ENCODE peak calls at places on chromosomes 11 and 22, in four cellular contexts. One of them, this sample, is unnamed. For H3K27me3 and H3K4me1, the result is how much of the 10 kb centered on the place peaks cover.

GRCh38 chr22:23681026-23681809 is 9.6 kb upstream of the RGL4 start:
- DNase-seq in upper lobe of right lung: peak
- DNase-seq in GM23338: no peak
- DNase-seq in CD8-positive, alpha-beta T cell: no peak
- DNase-seq in this sample: no peak

GRCh38 chr22:26890870-26891269 is 233.5 kb downstream of the MIAT start:
- DNase-seq in upper lobe of right lung: no peak
- DNase-seq in CD8-positive, alpha-beta T cell: no peak
- DNase-seq in GM23338: peak
- DNase-seq in this sample: no peak

GRCh38 chr11:17439316-17439782 is 37.3 kb downstream of the ABCC8 start:
- DNase-seq in upper lobe of right lung: no peak
- DNase-seq in GM23338: peak
- DNase-seq in CD8-positive, alpha-beta T cell: no peak
- DNase-seq in this sample: no peak

GRCh38 chr11:90465553-90465952 is 242.7 kb upstream of the CHORDC1 start:
- DNase-seq in GM23338: no peak
- DNase-seq in CD8-positive, alpha-beta T cell: no peak
- DNase-seq in upper lobe of right lung: no peak
- DNase-seq in this sample: no peak

GRCh38 chr11:111310088-111310487 is 11.7 kb downstream of the POU2AF3 start:
- DNase-seq in CD8-positive, alpha-beta T cell: no peak
- DNase-seq in upper lobe of right lung: no peak
- DNase-seq in GM23338: no peak
- DNase-seq in this sample: no peak

GRCh38 chr22:19808873-19809478 is 45.7 kb downstream of the GNB1L start:
- DNase-seq in GM23338: no peak
- DNase-seq in upper lobe of right lung: no peak
- DNase-seq in CD8-positive, alpha-beta T cell: no peak
- DNase-seq in this sample: peak

GRCh38 chr11:19849107-19849789 is 136.6 kb downstream of the NAV2 start:
- DNase-seq in CD8-positive, alpha-beta T cell: no peak
- DNase-seq in upper lobe of right lung: no peak
- DNase-seq in GM23338: no peak
- DNase-seq in this sample: peak

GRCh38 chr22:40504285-40505249 is 132.0 kb downstream of the MRTFA start:
- DNase-seq in upper lobe of right lung: no peak
- DNase-seq in CD8-positive, alpha-beta T cell: no peak
- DNase-seq in GM23338: no peak
- DNase-seq in this sample: no peak

GRCh38 chr22:29798318-29798717 is 31.1 kb downstream of the UQCR10 start:
- DNase-seq in upper lobe of right lung: no peak
- DNase-seq in CD8-positive, alpha-beta T cell: no peak
- DNase-seq in GM23338: no peak
- DNase-seq in this sample: no peak

GRCh38 chr11:96049426-96049825 is 125.5 kb upstream of the MTMR2 start:
- DNase-seq in GM23338: no peak
- DNase-seq in CD8-positive, alpha-beta T cell: no peak
- DNase-seq in upper lobe of right lung: no peak
- DNase-seq in this sample: no peak

GRCh38 chr11:66835762-66836405 is 7.4 kb upstream of the RCE1 start:
- DNase-seq in GM23338: no peak
- DNase-seq in CD8-positive, alpha-beta T cell: no peak
- DNase-seq in upper lobe of right lung: no peak
- DNase-seq in this sample: no peak

GRCh38 chr11:789951-790350 is at the start of gene CEND1:
- DNase-seq in GM23338: peak
- DNase-seq in CD8-positive, alpha-beta T cell: no peak
- DNase-seq in upper lobe of right lung: no peak
- DNase-seq in this sample: no peak

GRCh38 chr11:11978792-11979486 is 29.5 kb downstream of the DKK3 start:
- DNase-seq in GM23338: no peak
- DNase-seq in CD8-positive, alpha-beta T cell: no peak
- DNase-seq in upper lobe of right lung: peak
- DNase-seq in this sample: peak

GRCh38 chr11:44416776-44417175 is 106.8 kb upstream of the ALX4 start:
- DNase-seq in upper lobe of right lung: no peak
- DNase-seq in CD8-positive, alpha-beta T cell: no peak
- DNase-seq in GM23338: no peak
- DNase-seq in this sample: no peak

GRCh38 chr11:30203850-30204249 is 27.0 kb upstream of the FSHB start:
- DNase-seq in upper lobe of right lung: no peak
- DNase-seq in CD8-positive, alpha-beta T cell: no peak
- DNase-seq in GM23338: no peak
- DNase-seq in this sample: no peak

GRCh38 chr22:45082795-45083194 is 73.0 kb upstream of the PHF21B start:
- DNase-seq in GM23338: peak
- DNase-seq in CD8-positive, alpha-beta T cell: no peak
- DNase-seq in upper lobe of right lung: no peak
- DNase-seq in this sample: no peak

GRCh38 chr11:93591247-93591898 is 48.2 kb upstream of the SMCO4 start:
- DNase-seq in CD8-positive, alpha-beta T cell: no peak
- DNase-seq in upper lobe of right lung: no peak
- DNase-seq in GM23338: no peak
- DNase-seq in this sample: no peak

GRCh38 chr11:66869471-66869870 is 12.6 kb downstream of the LRFN4 start:
- DNase-seq in upper lobe of right lung: no peak
- DNase-seq in CD8-positive, alpha-beta T cell: no peak
- DNase-seq in GM23338: no peak
- DNase-seq in this sample: no peak

GRCh38 chr11:64379160-64379559 is 20.2 kb downstream of the RPS6KA4 start:
- DNase-seq in CD8-positive, alpha-beta T cell: no peak
- DNase-seq in upper lobe of right lung: no peak
- DNase-seq in GM23338: no peak
- DNase-seq in this sample: no peak

GRCh38 chr11:120555433-120555773 is 43.9 kb downstream of the GRIK4 start:
- DNase-seq in GM23338: no peak
- DNase-seq in CD8-positive, alpha-beta T cell: no peak
- DNase-seq in upper lobe of right lung: no peak
- DNase-seq in this sample: no peak
- TF ChIP-seq CTCF in GM23338: no peak
- TF ChIP-seq CTCF in CD8-positive, alpha-beta T cell: no peak
- TF ChIP-seq CTCF in upper lobe of right lung: no peak
- TF ChIP-seq CTCF in this sample: no peak

DNA sequence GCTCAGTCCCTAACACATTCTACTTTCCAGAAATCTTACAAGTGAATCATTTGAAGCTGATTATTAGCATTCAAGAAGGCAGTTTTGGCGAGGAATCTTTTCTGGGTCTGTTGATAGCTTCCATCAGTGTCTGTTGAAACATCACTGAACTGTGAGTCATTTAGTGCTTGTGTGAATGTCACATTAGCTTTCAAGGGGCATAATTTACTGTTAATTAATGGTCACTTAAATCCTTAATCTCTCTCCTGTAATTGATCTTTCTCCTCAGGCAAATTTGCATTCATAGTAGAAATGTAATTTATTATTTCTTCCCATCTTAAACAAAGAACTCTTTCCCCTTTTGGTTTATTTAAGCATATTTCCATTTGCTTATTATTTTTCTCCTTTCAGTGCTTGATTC is 2.6 kb downstream of the HTR3B start:
- DNase-seq in upper lobe of right lung: no peak
- DNase-seq in CD8-positive, alpha-beta T cell: no peak
- DNase-seq in GM23338: no peak
- DNase-seq in this sample: no peak
- H3K27me3 ChIP-seq in upper lobe of right lung: under half
- H3K27me3 ChIP-seq in CD8-positive, alpha-beta T cell: under half
- H3K27me3 ChIP-seq in GM23338: under half
- H3K27me3 ChIP-seq in this sample: half or more

DNA sequence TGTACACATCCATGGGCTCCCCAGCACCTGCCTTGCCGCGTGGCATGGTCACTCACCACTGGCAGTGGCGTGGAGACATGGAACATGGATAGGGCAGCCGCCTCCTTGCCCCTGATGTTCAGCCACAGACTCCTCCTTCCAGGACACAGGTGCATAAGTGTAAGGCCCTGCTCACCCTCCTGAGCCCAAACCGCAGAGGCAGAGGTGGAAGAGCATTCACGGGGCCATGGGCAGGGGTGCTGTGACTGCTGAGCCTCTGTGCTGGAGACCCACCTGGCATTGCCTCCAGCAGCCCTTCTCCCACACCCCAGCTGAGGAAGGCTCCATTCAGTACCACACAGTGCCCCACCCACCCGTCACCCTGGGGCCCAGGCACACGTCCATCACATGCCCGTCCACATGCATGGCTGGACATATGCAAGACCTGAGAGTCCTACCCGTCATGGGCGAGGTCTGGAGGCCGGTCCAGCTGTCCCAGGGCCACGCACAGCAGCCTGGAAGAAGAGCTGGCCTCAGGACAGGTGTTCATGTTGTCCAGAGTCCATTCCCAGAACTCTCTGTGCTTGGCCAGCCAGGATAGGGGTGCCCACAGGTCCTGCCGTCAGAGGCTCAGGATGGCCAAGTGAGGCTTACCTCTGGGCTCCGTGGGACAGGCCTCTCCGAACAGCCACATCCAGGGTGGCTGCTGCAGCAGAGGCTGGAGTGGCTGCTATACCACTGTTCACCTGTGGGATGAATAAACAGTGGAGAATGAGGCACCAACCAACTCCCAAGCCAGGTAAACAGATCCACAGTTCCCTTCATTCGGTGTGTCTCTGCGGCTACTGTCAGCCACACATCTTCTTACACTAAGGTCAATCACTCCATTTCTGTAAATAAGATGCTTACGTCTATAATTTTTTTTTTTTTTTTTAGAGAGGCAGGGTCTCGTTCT is 1.7 kb upstream of the TUBGCP6 start:
- DNase-seq in CD8-positive, alpha-beta T cell: no peak
- DNase-seq in GM23338: peak
- DNase-seq in upper lobe of right lung: no peak
- DNase-seq in this sample: no peak
- H3K4me1 ChIP-seq in CD8-positive, alpha-beta T cell: half or more
- H3K4me1 ChIP-seq in GM23338: under half
- H3K4me1 ChIP-seq in upper lobe of right lung: under half
- H3K4me1 ChIP-seq in this sample: half or more

GRCh38 chr11:86746509-86746908 is 53.8 kb upstream of the PRSS23 start:
- DNase-seq in GM23338: no peak
- DNase-seq in CD8-positive, alpha-beta T cell: no peak
- DNase-seq in upper lobe of right lung: no peak
- DNase-seq in this sample: no peak

GRCh38 chr11:86749861-86750401 is 50.4 kb upstream of the PRSS23 start:
- DNase-seq in GM23338: no peak
- DNase-seq in CD8-positive, alpha-beta T cell: no peak
- DNase-seq in upper lobe of right lung: no peak
- DNase-seq in this sample: no peak

GRCh38 chr11:86747801-86748200 is 52.5 kb upstream of the PRSS23 start:
- DNase-seq in CD8-positive, alpha-beta T cell: no peak
- DNase-seq in GM23338: no peak
- DNase-seq in upper lobe of right lung: no peak
- DNase-seq in this sample: no peak

GRCh38 chr11:86748296-86748695 is 52.0 kb upstream of the PRSS23 start:
- DNase-seq in CD8-positive, alpha-beta T cell: no peak
- DNase-seq in upper lobe of right lung: no peak
- DNase-seq in GM23338: no peak
- DNase-seq in this sample: no peak

DNA sequence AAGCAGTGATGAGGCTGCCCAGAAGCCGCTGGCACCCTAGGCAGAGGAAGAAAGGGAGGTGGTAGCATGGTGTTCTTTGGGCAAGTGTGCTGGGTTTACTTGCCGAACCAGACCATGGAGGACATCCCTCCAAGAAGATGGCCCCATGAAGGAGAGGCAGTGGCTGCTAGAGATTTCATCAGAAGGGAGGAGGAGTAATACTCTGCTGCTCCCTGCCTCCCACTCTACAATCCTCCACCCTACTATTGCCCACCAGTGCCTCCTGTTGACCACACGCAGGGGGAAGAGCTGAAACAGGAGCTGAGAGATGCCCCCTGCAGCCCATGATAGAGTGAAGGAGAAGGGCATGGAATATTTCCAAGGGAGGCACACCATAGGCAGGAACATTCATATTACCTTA is 51.0 kb upstream of the PRSS23 start:
- DNase-seq in upper lobe of right lung: no peak
- DNase-seq in CD8-positive, alpha-beta T cell: no peak
- DNase-seq in GM23338: peak
- DNase-seq in this sample: no peak
- TF ChIP-seq CTCF in upper lobe of right lung: no peak
- TF ChIP-seq CTCF in CD8-positive, alpha-beta T cell: no peak
- TF ChIP-seq CTCF in GM23338: peak
- TF ChIP-seq CTCF in this sample: no peak

GRCh38 chr22:46654927-46655595 is 34.9 kb downstream of the GRAMD4 start:
- DNase-seq in GM23338: no peak
- DNase-seq in upper lobe of right lung: no peak
- DNase-seq in CD8-positive, alpha-beta T cell: no peak
- DNase-seq in this sample: no peak
- H3K27me3 ChIP-seq in GM23338: under half
- H3K27me3 ChIP-seq in upper lobe of right lung: under half
- H3K27me3 ChIP-seq in CD8-positive, alpha-beta T cell: under half
- H3K27me3 ChIP-seq in this sample: under half